ENCODE peak calls at places on chromosomes 5 and 9, in five cellular contexts. M, G, F, K and L are unnamed samples.

GRCh38 chr5:179407191-179408175 is 62.2 kb upstream of the ADAMTS2 start:
- DNase-seq in K (no peak), G (no peak), F (no peak), M (no peak), L (peak; percentile 69)

GRCh38 chr5:135055385-135055784 is 21.4 kb upstream of the PITX1 start:
- DNase-seq in G (no peak), K (no peak), F (no peak), M (no peak), L (no peak)

GRCh38 chr5:154190652-154191304 is at the start of gene GALNT10:
- DNase-seq in G (peak; percentile 89), M (peak; percentile 74), K (peak; percentile 67), F (peak; percentile 79), L (no peak)

GRCh38 chr9:14314424-14314928 is 535 bp upstream of the NFIB start:
- DNase-seq in G (no peak), F (no peak), K (peak; percentile 97), M (no peak), L (no peak)

GRCh38 chr9:13898957-13899356 is 415.0 kb downstream of the NFIB start:
- DNase-seq in K (no peak), M (no peak), G (no peak), F (no peak), L (no peak)

GRCh38 chr5:12780536-12780935 is 876.3 kb upstream of the CTNND2 start:
- DNase-seq in M (no peak), F (no peak), K (no peak), G (no peak), L (no peak)

GRCh38 chr9:2017209-2017458 is 2.0 kb downstream of the SMARCA2 start:
- DNase-seq in G (no peak), M (no peak), F (no peak), K (no peak), L (no peak)

GRCh38 chr5:4905674-4906528 is 234.2 kb upstream of the ADAMTS16 start:
- DNase-seq in K (peak; percentile 50), M (no peak), F (no peak), G (no peak), L (no peak)

GRCh38 chr5:58366461-58366860 is 93.4 kb downstream of the PLK2 start:
- DNase-seq in K (peak; percentile 64), F (no peak), G (no peak), M (no peak), L (no peak)

GRCh38 chr5:141787376-141787775 is 90.8 kb downstream of the PCDH1 start:
- DNase-seq in K (peak; percentile 17), G (no peak), M (no peak), F (no peak), L (no peak)

GRCh38 chr9:18056993-18057369 is 417.0 kb upstream of the ADAMTSL1 start:
- DNase-seq in K (no peak), F (no peak), M (no peak), G (no peak), L (no peak)

GRCh38 chr9:126456396-126456795 is 129.8 kb downstream of the MVB12B start:
- DNase-seq in G (no peak), M (no peak), F (no peak), K (peak; percentile 53), L (no peak)

GRCh38 chr5:138843789-138844461 is 31.2 kb downstream of the LRRTM2 start:
- DNase-seq in F (no peak), M (no peak), G (no peak), K (peak; percentile 34), L (no peak)